ENCODE peak calls at places on chromosomes 3 and 15, in four cellular contexts. E, M, Z and J are unnamed samples.

GRCh38 chr3:195038161-195038560 is 232.8 kb downstream of the XXYLT1 start:
- DNase-seq in E (no peak), M (no peak), Z (no peak), J (no peak)

GRCh38 chr3:189907803-189908202 is 212.9 kb downstream of the P3H2 start:
- DNase-seq in E (no peak), M (peak; percentile 12), Z (no peak), J (no peak)

GRCh38 chr15:35624881-35625280 is 78.9 kb upstream of the DPH6 start:
- DNase-seq in E (peak; percentile 93), M (no peak), Z (peak; percentile 25), J (no peak)

GRCh38 chr3:79490165-79491028 is 277.4 kb downstream of the ROBO1 start:
- DNase-seq in E (peak; percentile 87), M (no peak), Z (peak; percentile 53), J (peak; percentile 91)

GRCh38 chr3:12990306-12990705 is 82.9 kb downstream of the IQSEC1 start:
- DNase-seq in E (no peak), M (peak; percentile 48), Z (no peak), J (no peak)

GRCh38 chr3:141395005-141395589 is 26.8 kb downstream of the ZBTB38 start:
- DNase-seq in E (no peak), M (no peak), Z (no peak), J (no peak)

GRCh38 chr15:71802770-71803169 is 7.6 kb upstream of the NR2E3 start:
- DNase-seq in E (no peak), M (no peak), Z (no peak), J (peak; percentile 61)

GRCh38 chr3:153624310-153625030 is 462.4 kb downstream of the RAP2B start:
- DNase-seq in E (no peak), M (no peak), Z (no peak), J (no peak)

GRCh38 chr3:56796202-56796601 is 5.5 kb downstream of the ARHGEF3 start:
- DNase-seq in E (peak; percentile 89), M (peak; percentile 63), Z (no peak), J (no peak)

GRCh38 chr3:70726096-70726745 is 413.8 kb upstream of the MDFIC2 start:
- DNase-seq in E (no peak), M (no peak), Z (no peak), J (no peak)

GRCh38 chr15:51755790-51756189 is 4.4 kb downstream of the TMOD2 start:
- DNase-seq in E (no peak), M (no peak), Z (no peak), J (no peak)

GRCh38 chr3:49158108-49158709 is 7.9 kb downstream of the CCDC71 start:
- DNase-seq in E (no peak), M (peak; percentile 48), Z (no peak), J (peak; percentile 47)

GRCh38 chr3:137105277-137105977 is 147.6 kb downstream of the IL20RB start:
- DNase-seq in E (peak; percentile 77), M (peak; percentile 75), Z (no peak), J (peak; percentile 34)

GRCh38 chr3:128875556-128876120 is 3.8 kb upstream of the ACAD9 start:
- DNase-seq in E (peak; percentile 23), M (peak; percentile 3), Z (peak; percentile 44), J (peak; percentile 63)

GRCh38 chr3:5300638-5301037 is 113.1 kb downstream of the EDEM1 start:
- DNase-seq in E (no peak), M (no peak), Z (no peak), J (no peak)

GRCh38 chr3:16478516-16478915 is 35.0 kb downstream of the RFTN1 start:
- DNase-seq in E (peak; percentile 96), M (peak; percentile 42), Z (no peak), J (no peak)